ENCODE peak calls at places on chromosomes 11 and 22, in four cellular contexts. One of them, this sample, is unnamed.

GRCh38 chr11:118820412-118821357 is 29.7 kb upstream of the DDX6 start:
- DNase-seq in ureter: peak
- DNase-seq in effector memory CD8-positive, alpha-beta T cell: no peak
- DNase-seq in stimulated activated naive CD8-positive, alpha-beta T cell treated with anti-CD3 and anti-CD28 coated beads, Interleukin-15, amount 100 ng/mL, for 72 hours: no peak
- DNase-seq in this sample: peak

GRCh38 chr11:104254347-104254746 is 90.4 kb upstream of the PDGFD start:
- DNase-seq in stimulated activated naive CD8-positive, alpha-beta T cell treated with anti-CD3 and anti-CD28 coated beads, Interleukin-15, amount 100 ng/mL, for 72 hours: peak
- DNase-seq in effector memory CD8-positive, alpha-beta T cell: no peak
- DNase-seq in ureter: no peak
- DNase-seq in this sample: no peak

GRCh38 chr22:21947040-21948014 is 5.3 kb downstream of the PPM1F start:
- DNase-seq in ureter: no peak
- DNase-seq in stimulated activated naive CD8-positive, alpha-beta T cell treated with anti-CD3 and anti-CD28 coated beads, Interleukin-15, amount 100 ng/mL, for 72 hours: no peak
- DNase-seq in effector memory CD8-positive, alpha-beta T cell: no peak
- DNase-seq in this sample: no peak

GRCh38 chr22:19663821-19664325 is 50.4 kb upstream of the SEPTIN5 start:
- DNase-seq in effector memory CD8-positive, alpha-beta T cell: no peak
- DNase-seq in ureter: no peak
- DNase-seq in stimulated activated naive CD8-positive, alpha-beta T cell treated with anti-CD3 and anti-CD28 coated beads, Interleukin-15, amount 100 ng/mL, for 72 hours: no peak
- DNase-seq in this sample: no peak

GRCh38 chr11:121291319-121291718 is 1.3 kb upstream of the SC5D start:
- DNase-seq in ureter: no peak
- DNase-seq in effector memory CD8-positive, alpha-beta T cell: no peak
- DNase-seq in stimulated activated naive CD8-positive, alpha-beta T cell treated with anti-CD3 and anti-CD28 coated beads, Interleukin-15, amount 100 ng/mL, for 72 hours: no peak
- DNase-seq in this sample: no peak

GRCh38 chr11:107043242-107043991 is 25.1 kb upstream of the GUCY1A2 start:
- DNase-seq in stimulated activated naive CD8-positive, alpha-beta T cell treated with anti-CD3 and anti-CD28 coated beads, Interleukin-15, amount 100 ng/mL, for 72 hours: no peak
- DNase-seq in effector memory CD8-positive, alpha-beta T cell: no peak
- DNase-seq in ureter: no peak
- DNase-seq in this sample: no peak

GRCh38 chr22:44711236-44711560 is 9.2 kb downstream of the PRR5 start:
- DNase-seq in ureter: no peak
- DNase-seq in stimulated activated naive CD8-positive, alpha-beta T cell treated with anti-CD3 and anti-CD28 coated beads, Interleukin-15, amount 100 ng/mL, for 72 hours: no peak
- DNase-seq in effector memory CD8-positive, alpha-beta T cell: no peak
- DNase-seq in this sample: no peak

GRCh38 chr11:44246726-44247125 is 63.2 kb downstream of the ALX4 start:
- DNase-seq in stimulated activated naive CD8-positive, alpha-beta T cell treated with anti-CD3 and anti-CD28 coated beads, Interleukin-15, amount 100 ng/mL, for 72 hours: no peak
- DNase-seq in effector memory CD8-positive, alpha-beta T cell: no peak
- DNase-seq in ureter: no peak
- DNase-seq in this sample: no peak

GRCh38 chr11:16604784-16605439 is 133.5 kb upstream of the C11orf58 start:
- DNase-seq in stimulated activated naive CD8-positive, alpha-beta T cell treated with anti-CD3 and anti-CD28 coated beads, Interleukin-15, amount 100 ng/mL, for 72 hours: peak
- DNase-seq in effector memory CD8-positive, alpha-beta T cell: no peak
- DNase-seq in ureter: no peak
- DNase-seq in this sample: no peak

GRCh38 chr22:46240917-46241316 is 9.2 kb downstream of the CDPF1 start:
- DNase-seq in stimulated activated naive CD8-positive, alpha-beta T cell treated with anti-CD3 and anti-CD28 coated beads, Interleukin-15, amount 100 ng/mL, for 72 hours: no peak
- DNase-seq in effector memory CD8-positive, alpha-beta T cell: no peak
- DNase-seq in ureter: no peak
- DNase-seq in this sample: no peak

GRCh38 chr11:101916422-101916821 is at the start of gene ANGPTL5:
- DNase-seq in ureter: no peak
- DNase-seq in effector memory CD8-positive, alpha-beta T cell: no peak
- DNase-seq in stimulated activated naive CD8-positive, alpha-beta T cell treated with anti-CD3 and anti-CD28 coated beads, Interleukin-15, amount 100 ng/mL, for 72 hours: no peak
- DNase-seq in this sample: no peak

GRCh38 chr11:22341582-22341919 is 3.4 kb downstream of the SLC17A6 start:
- DNase-seq in stimulated activated naive CD8-positive, alpha-beta T cell treated with anti-CD3 and anti-CD28 coated beads, Interleukin-15, amount 100 ng/mL, for 72 hours: no peak
- DNase-seq in effector memory CD8-positive, alpha-beta T cell: no peak
- DNase-seq in ureter: no peak
- DNase-seq in this sample: no peak